ENCODE peak calls at places on chromosomes 12 and 14, in eight cellular contexts. K, A, J, O, X, R, Q and D are unnamed samples.

GRCh38 chr14:103721334-103722120 is 5.9 kb downstream of the ZFYVE21 start:
- DNase-seq in K (no peak), J (no peak), Q (no peak), O (no peak), R (peak), A (no peak), X (no peak), D (no peak)

GRCh38 chr12:459430-460258 is at the start of gene B4GALNT3:
- DNase-seq in R (peak), J (peak), X (peak), O (peak), K (peak), Q (peak), A (no peak), D (no peak)

GRCh38 chr12:108922918-108923317 is 43.0 kb downstream of the DAO start:
- DNase-seq in A (no peak), R (no peak), J (no peak), K (no peak), X (no peak), Q (no peak), O (no peak), D (no peak)

GRCh38 chr14:55336161-55336560 is 64.9 kb downstream of the FBXO34 start:
- DNase-seq in R (no peak), Q (no peak), X (no peak), K (no peak), O (no peak), J (no peak), A (no peak), D (no peak)

GRCh38 chr12:4938900-4939299 is 29.2 kb downstream of the KCNA1 start:
- DNase-seq in O (no peak), R (no peak), X (no peak), J (no peak), A (no peak), Q (no peak), K (no peak), D (no peak)

GRCh38 chr14:61280526-61281185 is 482 bp downstream of the TMEM30B start:
- DNase-seq in R (peak), K (no peak), Q (peak), O (peak), X (no peak), J (peak), A (peak), D (no peak)

GRCh38 chr14:90381011-90381790 is 15.6 kb upstream of the CALM1 start:
- DNase-seq in R (peak), X (no peak), Q (peak), J (no peak), A (peak), K (no peak), O (peak), D (no peak)

GRCh38 chr14:34699873-34700621 is 14.3 kb downstream of the CFL2 start:
- DNase-seq in R (peak), Q (no peak), J (no peak), O (no peak), A (no peak), X (no peak), K (no peak), D (no peak)

GRCh38 chr12:110934093-110934852 is 13.9 kb upstream of the MYL2 start:
- DNase-seq in A (no peak), O (no peak), J (no peak), R (peak), K (no peak), X (no peak), Q (no peak), D (no peak)

GRCh38 chr12:50390284-50390683 is 6.1 kb downstream of the FAM186A start:
- DNase-seq in R (peak), J (no peak), A (no peak), O (no peak), Q (no peak), K (no peak), X (no peak), D (peak)

GRCh38 chr12:2335517-2335916 is 282.7 kb downstream of the CACNA1C start:
- DNase-seq in K (no peak), J (no peak), R (no peak), X (no peak), O (no peak), A (no peak), Q (no peak), D (no peak)

GRCh38 chr14:61891251-61891650 is 129.0 kb downstream of the SNAPC1 start:
- DNase-seq in R (peak), K (no peak), Q (no peak), J (no peak), X (no peak), O (no peak), A (no peak), D (no peak)

GRCh38 chr12:89833337-89834252 is 125.0 kb upstream of the ATP2B1 start:
- DNase-seq in X (no peak), A (no peak), Q (no peak), J (no peak), R (no peak), K (no peak), O (no peak), D (no peak)

GRCh38 chr14:77124345-77125274 is 17.0 kb downstream of the ZDHHC22 start:
- DNase-seq in X (no peak), A (no peak), K (peak), O (no peak), J (no peak), Q (no peak), R (peak), D (no peak)

GRCh38 chr12:131856366-131857097 is 28.3 kb downstream of the MMP17 start:
- DNase-seq in K (no peak), R (no peak), X (no peak), A (no peak), O (no peak), Q (no peak), J (no peak), D (no peak)

GRCh38 chr14:104477804-104478375 is 101.7 kb upstream of the C14orf180 start:
- DNase-seq in X (no peak), Q (no peak), O (no peak), J (no peak), K (no peak), A (no peak), R (no peak), D (no peak)

GRCh38 chr12:15563683-15564082 is 225.5 kb downstream of the EPS8 start:
- DNase-seq in X (no peak), A (no peak), Q (no peak), J (no peak), R (peak), O (peak), K (no peak), D (no peak)

GRCh38 chr12:3752741-3753486 is at the start of gene CRACR2A:
- DNase-seq in R (peak), A (peak), X (no peak), J (peak), O (peak), Q (peak), K (peak), D (no peak)

GRCh38 chr12:34405286-34406227 is 383.3 kb downstream of the ALG10 start:
- DNase-seq in R (no peak), K (no peak), J (peak), Q (no peak), A (no peak), O (peak), X (no peak), D (no peak)

GRCh38 chr12:87928046-87928445 is 101.2 kb downstream of the C12orf50 start:
- DNase-seq in R (no peak), A (no peak), J (no peak), Q (no peak), X (no peak), K (no peak), O (no peak), D (no peak)

GRCh38 chr12:2414810-2415567 is 362.2 kb downstream of the CACNA1C start:
- DNase-seq in X (no peak), Q (no peak), J (no peak), O (no peak), R (no peak), A (no peak), K (peak), D (no peak)

GRCh38 chr12:105348142-105348541 is 17.7 kb downstream of the C12orf75 start:
- DNase-seq in R (no peak), K (no peak), J (no peak), A (no peak), O (no peak), Q (no peak), X (no peak), D (no peak)

GRCh38 chr12:93766802-93767523 is 89.8 kb downstream of the CRADD start:
- DNase-seq in K (peak), R (peak), X (no peak), O (peak), Q (peak), J (no peak), A (peak), D (no peak)

GRCh38 chr14:49620182-49621113 is at the start of the genes MGAT2 and RPL36AL:
- DNase-seq in O (peak), X (peak), J (peak), A (peak), R (peak), K (peak), Q (peak), D (peak)

GRCh38 chr12:28424965-28425364 is 234.7 kb downstream of the CCDC91 start:
- DNase-seq in A (no peak), Q (peak), R (peak), X (no peak), K (no peak), O (peak), J (peak), D (no peak)

GRCh38 chr14:102479777-102480176 is 29.8 kb downstream of the ANKRD9 start:
- DNase-seq in X (no peak), Q (no peak), R (no peak), J (peak), K (no peak), A (no peak), O (no peak), D (no peak)

GRCh38 chr14:35197015-35197414 is 74.7 kb downstream of the PRORP start:
- DNase-seq in O (no peak), R (peak), K (no peak), A (no peak), Q (no peak), X (no peak), J (no peak), D (no peak)

GRCh38 chr12:52629251-52630103 is 11.1 kb upstream of the KRT73 start:
- DNase-seq in O (no peak), R (no peak), K (no peak), A (no peak), J (no peak), Q (no peak), X (no peak), D (no peak)

GRCh38 chr12:72256725-72257124 is 15.4 kb upstream of the TRHDE start:
- DNase-seq in R (no peak), J (no peak), A (no peak), O (no peak), K (no peak), X (no peak), Q (no peak), D (no peak)

GRCh38 chr12:77494306-77494705 is 336.4 kb upstream of the NAV3 start:
- DNase-seq in A (no peak), J (no peak), R (peak), K (no peak), X (no peak), Q (no peak), O (no peak), D (no peak)

GRCh38 chr14:97491697-97492096 is 694.5 kb downstream of the VRK1 start:
- DNase-seq in R (no peak), O (no peak), X (no peak), A (no peak), Q (no peak), K (no peak), J (no peak), D (no peak)

GRCh38 chr12:50246873-50247612 is 36.3 kb downstream of the LIMA1 start:
- DNase-seq in O (peak), K (peak), A (peak), X (peak), R (peak), J (peak), Q (peak), D (peak)

GRCh38 chr12:52884526-52885293 is 20.2 kb downstream of the KRT8 start:
- DNase-seq in R (peak), O (peak), A (peak), J (peak), X (no peak), K (peak), Q (peak), D (no peak)

GRCh38 chr14:52355526-52355925 is 41.4 kb downstream of the PTGER2 start:
- DNase-seq in O (no peak), J (no peak), Q (no peak), X (no peak), R (no peak), K (no peak), A (no peak), D (no peak)

GRCh38 chr12:82473111-82473754 is 114.9 kb downstream of the METTL25 start:
- DNase-seq in A (no peak), K (no peak), R (no peak), O (no peak), X (no peak), Q (no peak), J (no peak), D (no peak)

GRCh38 chr14:89618309-89618708 is 201.3 kb upstream of the FOXN3 start:
- DNase-seq in Q (no peak), R (peak), K (peak), J (no peak), O (no peak), X (no peak), A (no peak), D (no peak)

GRCh38 chr12:116317986-116318737 is 40.7 kb upstream of the MED13L start:
- DNase-seq in X (no peak), Q (no peak), O (peak), K (no peak), R (peak), J (no peak), A (peak), D (no peak)
- H3K4me3 ChIP-seq in X (peak), Q (no peak), O (no peak), K (no peak), R (no peak), J (peak), A (peak), D (no peak)

DNA sequence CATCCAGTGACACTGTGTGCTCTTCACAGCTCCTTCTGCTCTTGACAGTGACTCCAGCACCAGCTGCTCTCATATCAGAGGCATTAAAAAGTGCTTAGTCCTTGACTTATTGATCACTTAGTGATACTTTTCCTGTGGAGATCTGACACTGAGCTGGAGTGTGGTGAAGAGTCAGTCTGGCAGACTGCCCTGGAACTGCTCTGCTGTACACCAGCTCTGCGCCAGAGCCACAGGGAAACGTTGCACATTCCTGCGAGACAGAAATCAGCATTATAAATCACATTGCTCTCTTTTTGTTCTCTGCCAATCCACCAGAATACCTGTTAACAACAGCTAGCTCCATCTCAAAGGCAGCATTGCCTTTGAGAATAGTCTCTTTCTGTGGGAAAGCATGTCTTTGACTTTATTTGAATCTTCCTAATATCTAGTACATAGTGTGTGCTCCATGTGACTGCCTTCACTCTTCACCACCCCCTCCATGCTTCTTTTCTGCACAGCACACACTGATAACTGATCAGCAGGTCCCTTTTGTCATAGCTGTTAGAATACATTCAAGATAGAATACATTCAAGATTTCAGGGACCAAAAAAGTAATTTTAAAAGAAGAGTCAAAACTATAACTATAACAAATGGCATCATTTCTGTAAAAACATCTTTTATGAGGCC is 48.2 kb upstream of the VSX2 start:
- DNase-seq in A (no peak), J (no peak), X (no peak), K (no peak), Q (no peak), R (peak), O (no peak), D (no peak)
- TF ChIP-seq CTCF in A (no peak), J (no peak), X (no peak), K (no peak), Q (no peak), R (no peak), O (no peak), D (no peak)

DNA sequence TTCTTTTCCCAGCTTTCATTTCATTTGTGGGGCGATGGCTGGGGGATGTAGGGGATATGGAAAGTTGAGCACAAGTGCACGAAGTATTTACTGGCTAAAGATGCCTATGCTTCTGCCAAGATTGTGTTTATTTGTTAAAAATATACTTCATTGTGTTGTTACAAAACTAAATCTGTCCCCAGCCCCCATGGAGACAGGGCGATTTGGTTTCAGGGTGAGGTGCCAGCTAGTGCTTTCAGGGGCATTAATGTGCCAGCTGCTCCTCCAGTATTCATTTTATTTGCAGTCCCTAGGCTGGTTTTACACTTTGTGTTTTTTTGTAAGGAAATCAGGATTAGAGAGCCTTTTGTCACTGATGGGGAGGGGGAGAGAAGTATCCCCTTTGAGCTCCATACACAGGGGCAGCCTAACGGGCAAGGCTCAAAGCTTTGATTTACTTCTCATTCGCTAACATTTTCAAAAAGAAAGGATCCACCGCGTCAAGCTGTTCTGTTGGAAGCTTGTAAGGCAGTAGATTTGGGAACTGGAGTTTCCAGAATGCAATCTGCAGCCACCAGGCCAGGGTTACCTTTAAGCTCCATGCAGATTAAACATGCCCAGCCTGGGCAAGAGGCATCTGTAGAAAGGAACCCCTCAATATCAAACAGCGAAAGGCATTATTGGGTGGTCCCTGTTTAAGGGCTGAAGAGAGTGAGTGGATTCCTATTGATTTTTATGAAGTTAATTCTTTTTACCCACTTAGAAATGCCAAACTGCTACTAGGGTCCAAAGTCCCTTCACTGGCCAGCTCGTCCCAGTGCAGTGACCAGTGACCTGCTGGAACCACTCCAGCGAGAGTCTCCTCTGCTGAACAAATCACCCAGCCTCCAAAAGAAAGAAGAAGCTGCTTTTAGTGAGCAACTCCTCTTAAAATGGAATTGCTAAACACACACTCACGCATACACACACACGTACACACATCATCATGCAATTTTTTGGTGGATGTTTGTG is 198.5 kb upstream of the PLEKHG7 start:
- DNase-seq in X (no peak), A (no peak), O (peak), J (peak), K (no peak), R (no peak), Q (no peak), D (no peak)
- H3K4me3 ChIP-seq in X (peak), A (no peak), O (no peak), J (no peak), K (no peak), R (peak), Q (no peak), D (no peak)

GRCh38 chr12:54285150-54286041 is 4.9 kb downstream of the HNRNPA1 start:
- DNase-seq in R (no peak), A (no peak), O (no peak), J (no peak), K (peak), Q (no peak), X (no peak), D (no peak)
- TF ChIP-seq CTCF in R (peak), A (no peak), O (no peak), J (no peak), K (no peak), Q (peak), X (no peak), D (no peak)

GRCh38 chr12:57592551-57593165 is 1.7 kb downstream of the PIP4K2C start:
- DNase-seq in J (no peak), R (peak), O (no peak), A (no peak), Q (no peak), K (no peak), X (no peak), D (no peak)
- H3K4me3 ChIP-seq in J (no peak), R (no peak), O (no peak), A (no peak), Q (no peak), K (no peak), X (no peak), D (no peak)